ENCODE peak calls at places on chromosomes 2 and 18, in five cellular contexts. Z is upper lobe of right lung, C is GM23338, Q is A549, J is transverse colon. P is an unnamed sample.

GRCh38 chr2:176164803-176165597 is 7.9 kb downstream of the HOXD3 start:
- DNase-seq in Z (peak), C (peak), Q (no peak), J (no peak), P (no peak)

GRCh38 chr18:36757081-36757480 is 71.7 kb downstream of the TPGS2 start:
- DNase-seq in Z (no peak), C (peak), Q (peak), J (no peak), P (no peak)

GRCh38 chr2:71895320-71896161 is 252.1 kb downstream of the CYP26B1 start:
- DNase-seq in Z (no peak), C (no peak), Q (no peak), J (no peak), P (peak)

GRCh38 chr18:10838594-10838993 is 310.8 kb downstream of the PIEZO2 start:
- DNase-seq in Z (no peak), C (no peak), Q (no peak), J (no peak), P (no peak)

GRCh38 chr2:231373786-231374185 is 21.7 kb upstream of the B3GNT7 start:
- DNase-seq in Z (no peak), C (no peak), Q (no peak), J (no peak), P (no peak)

GRCh38 chr18:11791131-11791530 is 60.1 kb upstream of the CHMP1B start:
- DNase-seq in Z (no peak), C (no peak), Q (no peak), J (no peak), P (no peak)

GRCh38 chr2:237073552-237073951 is 12.1 kb upstream of the COPS8 start:
- DNase-seq in Z (no peak), C (no peak), Q (no peak), J (no peak), P (no peak)

GRCh38 chr2:26716769-26717168 is 24.2 kb downstream of the KCNK3 start:
- DNase-seq in Z (no peak), C (no peak), Q (no peak), J (no peak), P (no peak)

GRCh38 chr18:42412896-42413295 is 457.9 kb downstream of the PIK3C3 start:
- DNase-seq in Z (no peak), C (no peak), Q (peak), J (no peak), P (no peak)

GRCh38 chr2:1742680-1743395 is 1.5 kb downstream of the PXDN start:
- DNase-seq in Z (peak), C (peak), Q (peak), J (peak), P (peak)

GRCh38 chr2:202317080-202317859 is 51.7 kb downstream of the NOP58 start:
- DNase-seq in Z (no peak), C (peak), Q (no peak), J (peak), P (no peak)

GRCh38 chr2:46072146-46072820 is 224.9 kb upstream of the EPAS1 start:
- DNase-seq in Z (no peak), C (no peak), Q (no peak), J (no peak), P (no peak)

GRCh38 chr18:50424877-50425690 is 50.2 kb downstream of the SKA1 start:
- DNase-seq in Z (no peak), C (no peak), Q (no peak), J (no peak), P (no peak)

GRCh38 chr2:171158790-171159325 is 1.8 kb downstream of the TLK1 start:
- DNase-seq in Z (no peak), C (no peak), Q (no peak), J (no peak), P (no peak)

GRCh38 chr18:76657911-76658475 is 163.0 kb upstream of the ZNF516 start:
- DNase-seq in Z (no peak), C (no peak), Q (no peak), J (no peak), P (no peak)

GRCh38 chr18:24138884-24139616 is at the start of gene CABYR:
- DNase-seq in Z (peak), C (peak), Q (peak), J (peak), P (peak)

GRCh38 chr2:241131531-241131930 is 17.7 kb downstream of the PASK start:
- DNase-seq in Z (peak), C (no peak), Q (no peak), J (no peak), P (no peak)

GRCh38 chr2:101974663-101975062 is 17.1 kb upstream of the IL1R2 start:
- DNase-seq in Z (no peak), C (peak), Q (no peak), J (no peak), P (no peak)

GRCh38 chr2:11535899-11536344 is 2.1 kb downstream of the GREB1 start:
- DNase-seq in Z (no peak), C (no peak), Q (no peak), J (no peak), P (no peak)

GRCh38 chr2:127674241-127675209 is 805 bp downstream of the LIMS2 start:
- DNase-seq in Z (no peak), C (peak), Q (no peak), J (no peak), P (peak)

GRCh38 chr18:34990571-34990970 is 50.6 kb upstream of the MAPRE2 start:
- DNase-seq in Z (no peak), C (no peak), Q (no peak), J (no peak), P (no peak)

DNA sequence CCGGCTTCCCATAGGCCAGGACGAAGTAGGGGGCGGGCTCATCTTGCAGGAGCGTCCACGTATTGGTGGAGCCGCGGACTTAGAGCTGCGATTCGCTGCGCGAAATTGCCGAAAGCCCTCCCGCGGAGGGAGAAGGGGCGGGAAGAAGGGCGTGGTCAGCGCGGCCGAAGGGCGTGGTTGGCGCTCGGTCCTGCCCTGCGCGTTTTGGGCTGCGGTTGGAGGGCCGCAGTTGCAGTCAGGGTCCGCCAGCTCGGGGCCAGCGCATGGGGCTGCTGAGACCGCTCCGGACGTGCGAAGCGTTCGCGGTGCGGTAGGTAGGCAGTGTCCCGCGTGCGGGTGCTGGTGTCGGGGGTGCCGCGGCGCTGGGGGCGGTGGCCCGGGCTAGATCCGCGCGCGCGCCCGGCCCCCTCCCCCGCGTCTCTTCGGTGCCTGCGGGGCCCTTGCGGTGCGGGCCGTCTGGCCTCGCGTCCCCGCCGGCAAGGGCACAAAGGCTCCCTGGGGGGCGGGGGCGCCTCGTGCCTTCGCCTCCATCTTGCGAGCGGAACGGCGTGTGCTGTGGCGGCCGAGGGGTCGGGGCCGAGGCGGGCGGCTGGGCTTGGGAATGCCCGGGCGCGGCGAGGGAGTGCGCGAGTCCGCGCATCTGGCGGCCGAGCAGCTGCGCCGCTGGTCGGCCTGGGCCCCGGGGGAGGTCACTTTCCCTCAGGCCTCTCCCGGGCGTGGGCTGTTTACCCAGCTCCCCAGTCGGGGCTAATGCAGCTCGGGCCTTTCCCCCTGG is at the start of gene CEP68:
- DNase-seq in Z (peak), C (peak), Q (peak), J (peak), P (peak)
- H3K27ac ChIP-seq in Z (peak), C (peak), Q (peak), J (peak), P (peak)

GRCh38 chr2:220078439-220078838 is 451.0 kb downstream of the SLC4A3 start:
- DNase-seq in Z (no peak), C (no peak), Q (no peak), J (no peak), P (no peak)

GRCh38 chr2:220077488-220077887 is 450.1 kb downstream of the SLC4A3 start:
- DNase-seq in Z (no peak), C (no peak), Q (peak), J (no peak), P (no peak)

GRCh38 chr2:220079595-220079994 is 452.2 kb downstream of the SLC4A3 start:
- DNase-seq in Z (no peak), C (no peak), Q (no peak), J (no peak), P (no peak)

GRCh38 chr2:220075835-220076234 is 448.4 kb downstream of the SLC4A3 start:
- DNase-seq in Z (no peak), C (no peak), Q (no peak), J (no peak), P (no peak)

DNA sequence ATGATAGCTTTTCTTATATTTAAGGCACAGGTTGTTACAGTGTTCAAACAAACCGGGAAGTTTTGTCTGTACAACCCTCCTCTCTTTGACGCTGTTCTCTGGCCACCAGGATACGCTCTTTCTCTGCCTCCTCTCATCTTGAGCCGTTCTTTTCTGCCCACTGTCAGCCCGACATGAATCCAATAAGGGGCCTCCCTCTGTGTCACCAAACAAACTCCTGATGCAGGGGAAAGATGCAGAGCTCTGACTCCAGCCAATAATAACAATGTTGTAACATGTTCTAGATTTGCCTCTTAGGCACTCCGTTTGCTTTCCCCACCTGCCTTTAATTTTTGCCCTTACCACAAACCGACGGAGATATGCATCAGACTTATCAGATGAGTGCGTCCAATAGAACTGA is 449.3 kb downstream of the SLC4A3 start:
- DNase-seq in Z (no peak), C (no peak), Q (no peak), J (no peak), P (peak)
- TF ChIP-seq CTCF in Z (no peak), C (peak), Q (no peak), J (no peak), P (no peak)

DNA sequence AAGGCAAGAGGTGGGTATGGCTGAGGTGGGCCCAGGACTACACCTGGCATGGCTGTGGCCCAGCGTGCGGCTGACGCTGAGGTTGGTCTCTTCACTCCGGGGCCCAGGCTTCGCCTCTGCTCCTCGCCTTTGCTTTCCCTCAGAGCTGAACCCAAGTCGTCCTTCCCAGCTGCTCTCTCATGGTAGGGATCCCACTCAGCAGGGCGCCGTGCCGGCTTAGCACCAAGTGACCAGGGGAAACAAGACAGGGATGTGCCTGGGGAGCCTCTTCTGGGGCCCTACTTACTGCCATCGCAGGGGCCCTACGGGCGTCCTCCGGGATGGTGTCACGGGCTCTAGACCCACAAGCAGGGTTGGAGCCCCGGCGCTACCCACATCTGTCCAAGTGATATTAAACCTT is 138.1 kb upstream of the ALKAL2 start:
- DNase-seq in Z (no peak), C (no peak), Q (no peak), J (no peak), P (no peak)
- H3K4me3 ChIP-seq in Z (no peak), C (no peak), Q (no peak), J (no peak), P (no peak)

DNA sequence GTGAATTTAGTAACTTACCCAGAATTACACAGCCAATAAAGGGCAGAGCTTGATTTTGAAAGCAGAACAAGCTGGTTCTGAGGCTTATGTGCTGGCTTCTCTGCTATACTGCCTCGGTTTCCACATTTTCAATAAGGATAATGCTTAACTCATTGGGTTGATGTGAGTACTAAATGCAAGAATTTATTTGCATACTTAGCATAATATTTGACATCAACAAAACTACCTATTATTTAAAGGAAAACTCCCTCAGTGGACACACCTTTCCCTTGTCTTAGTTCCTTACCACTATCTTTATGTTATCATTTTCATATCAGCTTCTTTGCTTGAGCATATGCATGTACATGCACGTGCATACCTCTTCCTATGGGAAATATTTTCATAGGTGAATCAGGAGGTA is 3.0 kb upstream of the TGFA start:
- DNase-seq in Z (no peak), C (no peak), Q (no peak), J (no peak), P (no peak)
- H3K27ac ChIP-seq in Z (no peak), C (no peak), Q (no peak), J (peak), P (no peak)

GRCh38 chr2:165402142-165402541 is 67.4 kb upstream of the CSRNP3 start:
- DNase-seq in Z (no peak), C (no peak), Q (no peak), J (no peak), P (no peak)
- TF ChIP-seq CTCF in Z (no peak), C (no peak), Q (no peak), J (no peak), P (no peak)

P was measured in coronary artery.